ENCODE peak calls at places on chromosomes 13 and 19, in five cellular contexts. T, Z, P, A and R are unnamed samples.

GRCh38 chr19:42366676-42367075 is 23.4 kb downstream of the CNFN start:
- DNase-seq in T (no peak), Z (no peak), P (no peak), A (no peak), R (no peak)

GRCh38 chr19:49875801-49876421 is 1.2 kb downstream of the AKT1S1 start:
- DNase-seq in T (peak; percentile 83), Z (peak; percentile 82), P (no peak), A (no peak), R (peak; percentile 55)

GRCh38 chr19:10486551-10486950 is 16.6 kb downstream of the KEAP1 start:
- DNase-seq in T (no peak), Z (no peak), P (no peak), A (no peak), R (no peak)

GRCh38 chr13:33206425-33206824 is 79.1 kb downstream of the STARD13 start:
- DNase-seq in T (no peak), Z (no peak), P (no peak), A (no peak), R (no peak)

GRCh38 chr19:18457478-18458331 is 19.8 kb upstream of the ISYNA1 start:
- DNase-seq in T (no peak), Z (no peak), P (no peak), A (no peak), R (no peak)

GRCh38 chr13:98172570-98173405 is 4.3 kb downstream of the RNF113B start:
- DNase-seq in T (no peak), Z (peak; percentile 61), P (no peak), A (no peak), R (no peak)

GRCh38 chr19:48394331-48395169 is 1.1 kb downstream of the GRIN2D start:
- DNase-seq in T (peak; percentile 50), Z (no peak), P (no peak), A (no peak), R (no peak)

GRCh38 chr19:10965398-10965797 is 4.6 kb downstream of the SMARCA4 start:
- DNase-seq in T (no peak), Z (no peak), P (no peak), A (no peak), R (no peak)

GRCh38 chr19:49552749-49553148 is 24.9 kb downstream of the RCN3 start:
- DNase-seq in T (no peak), Z (no peak), P (no peak), A (no peak), R (no peak)

GRCh38 chr13:108342369-108343289 is 73.1 kb downstream of the TNFSF13B start:
- DNase-seq in T (peak; percentile 65), Z (peak; percentile 23), P (peak; percentile 3), A (peak; percentile 16), R (no peak)

GRCh38 chr19:31364956-31365355 is 15.7 kb upstream of the TSHZ3 start:
- DNase-seq in T (no peak), Z (no peak), P (no peak), A (no peak), R (no peak)

GRCh38 chr19:1837625-1838105 is 10.6 kb downstream of the REXO1 start:
- DNase-seq in T (peak; percentile 82), Z (peak; percentile 95), P (no peak), A (no peak), R (no peak)
- TF ChIP-seq POLR2AphosphoS5 in T (no peak), Z (no peak), P (no peak), A (no peak), R (peak; percentile 38)

GRCh38 chr13:89748716-89749115 is 1598.8 kb upstream of the MIR17HG start:
- DNase-seq in T (no peak), Z (no peak), P (no peak), A (no peak), R (no peak)
- TF ChIP-seq REST in T (no peak), Z (no peak), P (no peak), A (no peak), R (no peak)

DNA sequence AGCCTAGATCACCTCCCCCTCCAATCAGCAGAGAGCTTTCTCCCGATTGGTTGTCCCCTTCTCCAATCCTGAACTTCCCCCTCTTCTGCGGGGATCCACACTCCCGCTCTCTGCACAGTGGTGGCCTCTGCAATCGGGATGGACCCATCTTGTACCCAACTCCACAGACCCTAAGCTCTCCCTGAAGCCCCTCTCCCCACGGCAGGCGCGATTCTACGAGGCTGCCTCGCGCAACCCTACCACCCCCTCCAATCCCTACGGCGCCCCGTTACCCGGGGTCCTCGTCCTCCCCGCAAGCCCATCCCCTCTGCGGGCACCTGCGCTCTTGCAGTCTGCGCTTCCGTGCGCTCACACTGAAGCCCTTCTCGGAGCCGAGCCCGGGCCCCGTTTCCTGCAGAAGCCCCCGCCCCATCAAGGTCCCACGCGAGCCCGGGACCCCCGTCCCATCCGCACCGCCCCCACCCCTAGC is 459 bp downstream of the TMEM160 start:
- DNase-seq in T (peak; percentile 96), Z (peak; percentile 98), P (peak; percentile 64), A (peak; percentile 78), R (peak; percentile 89)
- TF ChIP-seq POLR2AphosphoS5 in T (peak; percentile 97), Z (no peak), P (peak; percentile 49), A (peak; percentile 42), R (peak; percentile 28)

GRCh38 chr13:76004411-76004810 is 368.3 kb downstream of the LMO7 start:
- DNase-seq in T (no peak), Z (no peak), P (no peak), A (no peak), R (no peak)
- TF ChIP-seq REST in T (no peak), Z (no peak), P (no peak), A (no peak), R (no peak)